ENCODE peak calls at places on chromosomes 3 and 15, in five cellular contexts. One of them, this sample, is unnamed.

GRCh38 chr3:55160241-55160877 is 232.5 kb upstream of the LRTM1 start:
- DNase-seq in A673: peak; percentile 9
- DNase-seq in fibroblast of lung: peak; percentile 100
- DNase-seq in cardiac muscle cell: no peak
- DNase-seq in right atrium auricular region: peak; percentile 76
- DNase-seq in this sample: peak; percentile 98

GRCh38 chr3:156920399-156920798 is 94.2 kb downstream of the LEKR1 start:
- DNase-seq in A673: no peak
- DNase-seq in fibroblast of lung: no peak
- DNase-seq in cardiac muscle cell: no peak
- DNase-seq in right atrium auricular region: no peak
- DNase-seq in this sample: no peak

GRCh38 chr3:172254542-172254941 is 193.7 kb downstream of the GHSR start:
- DNase-seq in A673: no peak
- DNase-seq in fibroblast of lung: no peak
- DNase-seq in cardiac muscle cell: no peak
- DNase-seq in right atrium auricular region: no peak
- DNase-seq in this sample: no peak

GRCh38 chr3:147397911-147398809 is 8.2 kb downstream of the ZIC4 start:
- DNase-seq in A673: no peak
- DNase-seq in fibroblast of lung: no peak
- DNase-seq in cardiac muscle cell: no peak
- DNase-seq in right atrium auricular region: no peak
- DNase-seq in this sample: no peak

GRCh38 chr15:81256916-81257315 is 60.2 kb downstream of the IL16 start:
- DNase-seq in A673: peak; percentile 39
- DNase-seq in fibroblast of lung: peak; percentile 49
- DNase-seq in cardiac muscle cell: no peak
- DNase-seq in right atrium auricular region: no peak
- DNase-seq in this sample: peak; percentile 81

GRCh38 chr3:18635215-18635614 is 210.1 kb upstream of the SATB1 start:
- DNase-seq in A673: no peak
- DNase-seq in fibroblast of lung: no peak
- DNase-seq in cardiac muscle cell: no peak
- DNase-seq in right atrium auricular region: no peak
- DNase-seq in this sample: no peak

GRCh38 chr15:32889189-32889588 is 171.4 kb downstream of the GREM1 start:
- DNase-seq in A673: no peak
- DNase-seq in fibroblast of lung: no peak
- DNase-seq in cardiac muscle cell: no peak
- DNase-seq in right atrium auricular region: no peak
- DNase-seq in this sample: no peak

GRCh38 chr3:187082976-187083375 is 56.3 kb downstream of the RPL39L start:
- DNase-seq in A673: no peak
- DNase-seq in fibroblast of lung: no peak
- DNase-seq in cardiac muscle cell: no peak
- DNase-seq in right atrium auricular region: no peak
- DNase-seq in this sample: no peak

GRCh38 chr3:41522620-41523019 is 323.3 kb downstream of the CTNNB1 start:
- DNase-seq in A673: no peak
- DNase-seq in fibroblast of lung: no peak
- DNase-seq in cardiac muscle cell: no peak
- DNase-seq in right atrium auricular region: no peak
- DNase-seq in this sample: no peak

GRCh38 chr3:188431553-188431952 is 277.6 kb downstream of the LPP start:
- DNase-seq in A673: peak; percentile 23
- DNase-seq in fibroblast of lung: peak; percentile 59
- DNase-seq in cardiac muscle cell: no peak
- DNase-seq in right atrium auricular region: no peak
- DNase-seq in this sample: peak; percentile 71

GRCh38 chr3:52061116-52061910 is 4.9 kb upstream of the DUSP7 start:
- DNase-seq in A673: no peak
- DNase-seq in fibroblast of lung: no peak
- DNase-seq in cardiac muscle cell: no peak
- DNase-seq in right atrium auricular region: no peak
- DNase-seq in this sample: no peak

GRCh38 chr3:37853691-37854413 is 7.8 kb upstream of the CTDSPL start:
- DNase-seq in A673: no peak
- DNase-seq in fibroblast of lung: no peak
- DNase-seq in cardiac muscle cell: no peak
- DNase-seq in right atrium auricular region: no peak
- DNase-seq in this sample: no peak

GRCh38 chr3:37859354-37859753 is 2.3 kb upstream of the CTDSPL start:
- DNase-seq in A673: no peak
- DNase-seq in fibroblast of lung: no peak
- DNase-seq in cardiac muscle cell: no peak
- DNase-seq in right atrium auricular region: no peak
- DNase-seq in this sample: no peak

GRCh38 chr3:37858742-37859141 is 2.9 kb upstream of the CTDSPL start:
- DNase-seq in A673: no peak
- DNase-seq in fibroblast of lung: no peak
- DNase-seq in cardiac muscle cell: no peak
- DNase-seq in right atrium auricular region: no peak
- DNase-seq in this sample: peak; percentile 25

GRCh38 chr3:37855363-37855970 is 6.2 kb upstream of the CTDSPL start:
- DNase-seq in A673: peak; percentile 57
- DNase-seq in fibroblast of lung: peak; percentile 45
- DNase-seq in cardiac muscle cell: peak; percentile 81
- DNase-seq in right atrium auricular region: peak; percentile 93
- DNase-seq in this sample: peak; percentile 76

GRCh38 chr3:37856381-37856780 is 5.3 kb upstream of the CTDSPL start:
- DNase-seq in A673: no peak
- DNase-seq in fibroblast of lung: no peak
- DNase-seq in cardiac muscle cell: no peak
- DNase-seq in right atrium auricular region: no peak
- DNase-seq in this sample: no peak
- TF ChIP-seq CTCF in A673: no peak
- TF ChIP-seq CTCF in fibroblast of lung: no peak
- TF ChIP-seq CTCF in cardiac muscle cell: no peak
- TF ChIP-seq CTCF in right atrium auricular region: no peak
- TF ChIP-seq CTCF in this sample: no peak

DNA sequence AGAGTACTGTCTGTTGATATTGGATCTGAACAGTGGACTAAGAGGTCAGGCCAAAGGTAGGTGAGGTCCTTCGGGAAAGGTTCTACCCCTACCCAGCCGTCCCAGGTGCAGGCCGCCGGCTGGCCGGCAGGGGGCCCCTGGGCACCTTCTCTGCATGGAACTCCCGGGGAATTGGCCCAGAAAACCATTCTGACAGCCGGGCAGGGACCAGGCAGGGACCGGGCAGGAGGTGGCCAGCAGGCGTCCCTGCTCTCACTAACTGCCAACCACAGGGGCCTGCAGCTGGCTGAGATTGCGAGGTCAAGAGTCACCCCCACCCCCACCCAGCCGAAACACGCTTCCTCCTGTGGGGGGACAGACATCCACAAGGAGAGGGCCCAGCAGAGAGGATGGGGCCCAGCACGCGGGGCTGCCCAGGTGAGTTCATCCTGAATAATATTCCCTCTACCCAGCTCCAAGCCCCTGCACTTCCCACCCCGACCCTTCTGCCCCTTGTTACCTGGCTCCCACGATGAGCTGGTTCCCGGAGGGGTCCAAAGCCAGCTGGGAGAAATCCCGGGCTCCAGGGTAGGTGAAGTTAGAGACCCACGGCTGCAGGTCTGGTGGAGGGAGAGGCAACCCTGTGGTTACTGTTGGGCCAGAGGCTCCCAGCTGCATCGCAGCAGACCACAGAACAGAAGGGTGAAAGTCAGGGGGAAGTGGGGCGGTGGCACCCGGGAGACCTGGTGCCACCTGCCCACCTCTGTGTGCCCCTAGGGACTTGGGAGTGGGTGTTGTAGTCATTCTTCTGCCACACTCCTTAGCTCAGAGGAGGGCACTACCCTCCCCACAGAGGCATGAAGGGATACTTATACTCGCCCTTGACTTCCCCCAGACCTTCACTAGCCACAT is 84.4 kb downstream of the SEMA5B start:
- DNase-seq in A673: peak; percentile 66
- DNase-seq in fibroblast of lung: peak; percentile 39
- DNase-seq in cardiac muscle cell: peak; percentile 85
- DNase-seq in right atrium auricular region: no peak
- DNase-seq in this sample: peak; percentile 48
- H3K4me3 ChIP-seq in A673: no peak overlapping the region
- H3K4me3 ChIP-seq in fibroblast of lung: no peak overlapping the region
- H3K4me3 ChIP-seq in cardiac muscle cell: no peak overlapping the region
- H3K4me3 ChIP-seq in right atrium auricular region: no peak overlapping the region
- H3K4me3 ChIP-seq in this sample: no peak overlapping the region

GRCh38 chr15:89301304-89302089 is 33.1 kb downstream of the POLG start:
- DNase-seq in A673: no peak
- DNase-seq in fibroblast of lung: no peak
- DNase-seq in cardiac muscle cell: no peak
- DNase-seq in right atrium auricular region: no peak
- DNase-seq in this sample: no peak

GRCh38 chr15:89305395-89305794 is 29.2 kb downstream of the POLG start:
- DNase-seq in A673: no peak
- DNase-seq in fibroblast of lung: no peak
- DNase-seq in cardiac muscle cell: no peak
- DNase-seq in right atrium auricular region: no peak
- DNase-seq in this sample: no peak

GRCh38 chr15:89303986-89304385 is 30.6 kb downstream of the POLG start:
- DNase-seq in A673: no peak
- DNase-seq in fibroblast of lung: no peak
- DNase-seq in cardiac muscle cell: no peak
- DNase-seq in right atrium auricular region: no peak
- DNase-seq in this sample: peak; percentile 9

GRCh38 chr15:89299896-89300295 is 34.7 kb downstream of the POLG start:
- DNase-seq in A673: no peak
- DNase-seq in fibroblast of lung: peak; percentile 42
- DNase-seq in cardiac muscle cell: peak; percentile 8
- DNase-seq in right atrium auricular region: no peak
- DNase-seq in this sample: peak; percentile 67
- TF ChIP-seq CTCF in A673: peak; percentile 23
- TF ChIP-seq CTCF in fibroblast of lung: peak; percentile 23
- TF ChIP-seq CTCF in cardiac muscle cell: peak; percentile 39
- TF ChIP-seq CTCF in right atrium auricular region: peak; percentile 43
- TF ChIP-seq CTCF in this sample: peak; percentile 40

GRCh38 chr15:40328711-40329240 is 5.3 kb downstream of the INAFM2 start:
- DNase-seq in A673: no peak
- DNase-seq in fibroblast of lung: no peak
- DNase-seq in cardiac muscle cell: no peak
- DNase-seq in right atrium auricular region: no peak
- DNase-seq in this sample: no peak
- H3K4me3 ChIP-seq in A673: no peak overlapping the region
- H3K4me3 ChIP-seq in fibroblast of lung: no peak overlapping the region
- H3K4me3 ChIP-seq in cardiac muscle cell: peak overlapping the region; percentile 92
- H3K4me3 ChIP-seq in right atrium auricular region: no peak overlapping the region
- H3K4me3 ChIP-seq in this sample: no peak overlapping the region

DNA sequence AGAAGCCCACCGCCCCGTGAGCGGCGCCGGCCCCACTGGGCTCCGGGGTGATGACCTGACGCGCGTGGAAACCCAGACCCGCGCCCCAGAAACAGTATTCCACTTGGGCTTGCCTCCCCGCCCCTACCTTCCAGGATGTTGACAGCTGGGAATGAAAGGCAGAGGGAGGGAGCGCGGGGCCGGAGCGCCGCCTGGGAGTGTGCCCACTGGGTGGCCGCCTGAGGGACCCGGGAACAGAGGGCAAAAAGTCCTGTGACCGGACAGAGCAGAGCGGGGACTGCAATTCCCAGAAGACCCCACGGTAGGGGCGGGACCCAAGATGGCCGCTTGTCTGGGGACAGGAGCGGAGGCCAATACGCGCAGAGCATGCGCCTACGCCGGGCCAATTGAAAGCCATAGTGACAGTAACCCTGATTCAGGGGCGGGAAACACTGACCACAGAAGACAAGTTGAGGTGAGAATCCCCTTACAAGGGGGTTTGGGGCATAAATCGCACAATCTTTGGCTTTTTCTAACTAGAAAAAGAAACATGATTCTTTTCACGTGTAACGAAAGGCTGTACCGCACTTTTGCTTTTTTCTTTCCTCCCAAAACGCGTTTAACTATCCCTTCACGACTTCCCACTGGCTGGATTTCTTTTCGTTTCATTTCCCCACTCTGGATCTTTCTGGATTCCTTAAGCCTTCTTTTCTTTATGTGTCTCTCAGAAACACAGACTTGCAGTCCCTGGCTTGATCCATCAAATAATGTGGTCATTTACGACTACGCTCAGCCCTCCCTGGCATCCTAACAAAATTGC is at the start of gene FHIT:
- DNase-seq in A673: peak; percentile 87
- DNase-seq in fibroblast of lung: peak; percentile 91
- DNase-seq in cardiac muscle cell: peak; percentile 98
- DNase-seq in right atrium auricular region: peak; percentile 96
- DNase-seq in this sample: peak; percentile 91
- TF ChIP-seq CTCF in A673: no peak
- TF ChIP-seq CTCF in fibroblast of lung: no peak
- TF ChIP-seq CTCF in cardiac muscle cell: no peak
- TF ChIP-seq CTCF in right atrium auricular region: no peak
- TF ChIP-seq CTCF in this sample: no peak

DNA sequence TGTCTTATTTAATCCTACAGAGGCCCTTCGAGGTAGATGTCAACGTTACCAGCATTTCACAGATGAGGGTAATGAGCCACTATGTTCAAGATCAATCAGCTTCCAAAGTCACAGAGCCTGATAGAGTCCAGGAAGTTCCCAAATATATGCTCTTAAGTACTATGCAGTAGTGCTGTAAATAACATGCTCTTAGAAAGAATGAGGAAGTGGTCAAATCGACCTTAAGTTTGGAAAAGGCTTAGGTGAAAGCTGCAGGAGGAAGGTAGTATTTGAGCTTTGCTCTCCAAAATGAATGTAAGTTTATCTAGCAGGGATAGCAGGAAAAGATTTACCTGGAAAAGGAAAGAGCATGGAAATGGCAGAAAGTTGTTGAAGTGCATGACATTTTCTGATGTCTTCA is 234.0 kb downstream of the RBMS3 start:
- DNase-seq in A673: no peak
- DNase-seq in fibroblast of lung: peak; percentile 24
- DNase-seq in cardiac muscle cell: peak; percentile 33
- DNase-seq in right atrium auricular region: no peak
- DNase-seq in this sample: no peak
- H3K4me3 ChIP-seq in A673: no peak overlapping the region
- H3K4me3 ChIP-seq in fibroblast of lung: no peak overlapping the region
- H3K4me3 ChIP-seq in cardiac muscle cell: no peak overlapping the region
- H3K4me3 ChIP-seq in right atrium auricular region: no peak overlapping the region
- H3K4me3 ChIP-seq in this sample: no peak overlapping the region

GRCh38 chr3:11976976-11977375 is 27.2 kb upstream of the SYN2 start:
- DNase-seq in A673: no peak
- DNase-seq in fibroblast of lung: no peak
- DNase-seq in cardiac muscle cell: no peak
- DNase-seq in right atrium auricular region: no peak
- DNase-seq in this sample: no peak
- TF ChIP-seq CTCF in A673: no peak
- TF ChIP-seq CTCF in fibroblast of lung: no peak
- TF ChIP-seq CTCF in cardiac muscle cell: no peak
- TF ChIP-seq CTCF in right atrium auricular region: no peak
- TF ChIP-seq CTCF in this sample: no peak

DNA sequence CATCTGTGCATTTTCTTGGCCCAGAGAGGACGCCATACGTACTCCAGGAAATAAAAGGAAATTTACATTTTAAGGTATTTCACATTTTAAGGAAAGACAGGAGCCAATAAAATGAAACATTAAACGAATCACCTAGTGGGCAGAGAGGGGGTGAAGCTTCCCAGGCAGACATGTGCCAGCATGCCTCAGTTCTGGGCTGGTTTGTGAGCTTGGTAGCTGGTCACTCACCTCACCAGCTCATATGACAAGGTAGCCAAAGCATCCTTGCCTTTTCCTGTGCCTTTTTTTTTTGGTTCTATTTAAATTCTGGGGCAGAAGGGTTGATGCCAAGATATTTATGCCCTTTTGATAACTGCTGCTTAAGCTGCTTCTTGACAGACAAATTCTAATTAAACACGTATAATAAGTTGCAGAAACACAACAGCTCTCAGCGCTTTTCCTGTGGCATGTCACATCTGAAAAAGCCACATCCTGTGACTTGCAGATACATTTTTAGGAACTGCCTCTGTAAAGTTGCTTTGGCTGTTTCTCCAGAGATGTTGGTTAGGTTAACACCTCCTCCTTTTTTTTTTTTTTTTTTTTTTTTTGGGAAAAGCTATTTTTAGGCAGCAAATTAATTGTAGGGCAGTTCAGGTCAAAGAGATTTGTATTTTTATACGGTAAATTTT is 218.6 kb downstream of the PDCD6IP start:
- DNase-seq in A673: peak; percentile 72
- DNase-seq in fibroblast of lung: no peak
- DNase-seq in cardiac muscle cell: no peak
- DNase-seq in right atrium auricular region: no peak
- DNase-seq in this sample: no peak
- H3K4me3 ChIP-seq in A673: no peak overlapping the region
- H3K4me3 ChIP-seq in fibroblast of lung: no peak overlapping the region
- H3K4me3 ChIP-seq in cardiac muscle cell: no peak overlapping the region
- H3K4me3 ChIP-seq in right atrium auricular region: no peak overlapping the region
- H3K4me3 ChIP-seq in this sample: no peak overlapping the region